ENCODE peak calls at places on chromosomes 4 and X, in nine cellular contexts. One of them, this sample, is unnamed.

GRCh38 chr4:30757357-30757756 is 37.2 kb downstream of the PCDH7 start:
- DNase-seq in BE2C: no peak
- DNase-seq in astrocyte: peak
- DNase-seq in lower lobe of right lung: no peak
- DNase-seq in astrocyte of the spinal cord: peak
- DNase-seq in heart left ventricle: no peak
- DNase-seq in cardiac fibroblast: peak
- DNase-seq in foreskin fibroblast: peak
- DNase-seq in cardiac muscle cell: peak
- DNase-seq in this sample: peak

GRCh38 chr4:41176357-41176756 is 38.0 kb downstream of the APBB2 start:
- DNase-seq in BE2C: no peak
- DNase-seq in lower lobe of right lung: no peak
- DNase-seq in cardiac muscle cell: peak
- DNase-seq in foreskin fibroblast: no peak
- DNase-seq in heart left ventricle: no peak
- DNase-seq in cardiac fibroblast: peak
- DNase-seq in astrocyte: peak
- DNase-seq in astrocyte of the spinal cord: peak
- DNase-seq in this sample: peak

GRCh38 chrX:20354505-20354904 is 87.8 kb upstream of the RPS6KA3 start:
- DNase-seq in cardiac muscle cell: no peak
- DNase-seq in lower lobe of right lung: no peak
- DNase-seq in heart left ventricle: no peak
- DNase-seq in BE2C: no peak
- DNase-seq in cardiac fibroblast: no peak
- DNase-seq in astrocyte of the spinal cord: no peak
- DNase-seq in astrocyte: no peak
- DNase-seq in foreskin fibroblast: no peak
- DNase-seq in this sample: no peak

GRCh38 chr4:186037692-186038658 is 31.0 kb upstream of the TLR3 start:
- DNase-seq in cardiac fibroblast: peak
- DNase-seq in foreskin fibroblast: peak
- DNase-seq in astrocyte: peak
- DNase-seq in cardiac muscle cell: peak
- DNase-seq in lower lobe of right lung: no peak
- DNase-seq in astrocyte of the spinal cord: peak
- DNase-seq in heart left ventricle: no peak
- DNase-seq in BE2C: peak
- DNase-seq in this sample: peak

GRCh38 chr4:87950516-87950915 is 25.0 kb upstream of the SPP1 start:
- DNase-seq in heart left ventricle: no peak
- DNase-seq in BE2C: no peak
- DNase-seq in cardiac fibroblast: no peak
- DNase-seq in astrocyte: no peak
- DNase-seq in cardiac muscle cell: no peak
- DNase-seq in astrocyte of the spinal cord: no peak
- DNase-seq in foreskin fibroblast: no peak
- DNase-seq in lower lobe of right lung: no peak
- DNase-seq in this sample: no peak

GRCh38 chr4:189124791-189125190 is 815.9 kb upstream of the FRG1 start:
- DNase-seq in cardiac muscle cell: no peak
- DNase-seq in astrocyte: no peak
- DNase-seq in astrocyte of the spinal cord: no peak
- DNase-seq in cardiac fibroblast: no peak
- DNase-seq in lower lobe of right lung: no peak
- DNase-seq in BE2C: no peak
- DNase-seq in heart left ventricle: no peak
- DNase-seq in foreskin fibroblast: no peak
- DNase-seq in this sample: no peak

GRCh38 chr4:53706422-53707032 is 115.2 kb upstream of the LNX1 start:
- DNase-seq in astrocyte: peak
- DNase-seq in lower lobe of right lung: no peak
- DNase-seq in foreskin fibroblast: peak
- DNase-seq in heart left ventricle: no peak
- DNase-seq in astrocyte of the spinal cord: peak
- DNase-seq in cardiac muscle cell: peak
- DNase-seq in cardiac fibroblast: peak
- DNase-seq in BE2C: no peak
- DNase-seq in this sample: peak

GRCh38 chrX:139120760-139121159 is 409.2 kb upstream of the FGF13 start:
- DNase-seq in heart left ventricle: no peak
- DNase-seq in foreskin fibroblast: no peak
- DNase-seq in lower lobe of right lung: no peak
- DNase-seq in astrocyte: peak
- DNase-seq in cardiac fibroblast: no peak
- DNase-seq in cardiac muscle cell: no peak
- DNase-seq in BE2C: no peak
- DNase-seq in astrocyte of the spinal cord: peak
- DNase-seq in this sample: peak

GRCh38 chrX:40009462-40009851 is 88.3 kb downstream of the BCOR start:
- DNase-seq in cardiac fibroblast: no peak
- DNase-seq in astrocyte: no peak
- DNase-seq in astrocyte of the spinal cord: no peak
- DNase-seq in cardiac muscle cell: no peak
- DNase-seq in heart left ventricle: no peak
- DNase-seq in foreskin fibroblast: no peak
- DNase-seq in BE2C: peak
- DNase-seq in lower lobe of right lung: no peak
- DNase-seq in this sample: no peak

GRCh38 chrX:150504399-150505186 is 63.8 kb upstream of the MTM1 start:
- DNase-seq in cardiac muscle cell: no peak
- DNase-seq in BE2C: no peak
- DNase-seq in cardiac fibroblast: peak
- DNase-seq in heart left ventricle: no peak
- DNase-seq in astrocyte: peak
- DNase-seq in foreskin fibroblast: peak
- DNase-seq in astrocyte of the spinal cord: peak
- DNase-seq in lower lobe of right lung: no peak
- DNase-seq in this sample: peak

GRCh38 chr4:37803348-37803973 is 23.0 kb upstream of the PGM2 start:
- DNase-seq in astrocyte of the spinal cord: peak
- DNase-seq in BE2C: no peak
- DNase-seq in heart left ventricle: no peak
- DNase-seq in lower lobe of right lung: no peak
- DNase-seq in foreskin fibroblast: peak
- DNase-seq in cardiac muscle cell: peak
- DNase-seq in astrocyte: peak
- DNase-seq in cardiac fibroblast: peak
- DNase-seq in this sample: peak

GRCh38 chr4:112894951-112895350 is 154.5 kb upstream of the ANK2 start:
- DNase-seq in cardiac fibroblast: no peak
- DNase-seq in foreskin fibroblast: no peak
- DNase-seq in heart left ventricle: no peak
- DNase-seq in lower lobe of right lung: no peak
- DNase-seq in BE2C: peak
- DNase-seq in cardiac muscle cell: no peak
- DNase-seq in astrocyte: no peak
- DNase-seq in astrocyte of the spinal cord: no peak
- DNase-seq in this sample: no peak
- H3K4me3 ChIP-seq in cardiac fibroblast: no peak
- H3K4me3 ChIP-seq in foreskin fibroblast: no peak
- H3K4me3 ChIP-seq in heart left ventricle: no peak
- H3K4me3 ChIP-seq in lower lobe of right lung: no peak
- H3K4me3 ChIP-seq in BE2C: peak
- H3K4me3 ChIP-seq in cardiac muscle cell: no peak
- H3K4me3 ChIP-seq in astrocyte: no peak
- H3K4me3 ChIP-seq in astrocyte of the spinal cord: no peak
- H3K4me3 ChIP-seq in this sample: no peak

GRCh38 chrX:8755116-8755515 is 23.2 kb upstream of the ANOS1 start:
- DNase-seq in lower lobe of right lung: no peak
- DNase-seq in astrocyte of the spinal cord: no peak
- DNase-seq in cardiac muscle cell: no peak
- DNase-seq in astrocyte: no peak
- DNase-seq in cardiac fibroblast: no peak
- DNase-seq in foreskin fibroblast: no peak
- DNase-seq in heart left ventricle: no peak
- DNase-seq in BE2C: no peak
- DNase-seq in this sample: no peak
- TF ChIP-seq CTCF in lower lobe of right lung: no peak
- TF ChIP-seq CTCF in astrocyte of the spinal cord: peak
- TF ChIP-seq CTCF in cardiac muscle cell: no peak
- TF ChIP-seq CTCF in astrocyte: peak
- TF ChIP-seq CTCF in cardiac fibroblast: no peak
- TF ChIP-seq CTCF in foreskin fibroblast: peak
- TF ChIP-seq CTCF in heart left ventricle: no peak
- TF ChIP-seq CTCF in BE2C: peak
- TF ChIP-seq CTCF in this sample: no peak

DNA sequence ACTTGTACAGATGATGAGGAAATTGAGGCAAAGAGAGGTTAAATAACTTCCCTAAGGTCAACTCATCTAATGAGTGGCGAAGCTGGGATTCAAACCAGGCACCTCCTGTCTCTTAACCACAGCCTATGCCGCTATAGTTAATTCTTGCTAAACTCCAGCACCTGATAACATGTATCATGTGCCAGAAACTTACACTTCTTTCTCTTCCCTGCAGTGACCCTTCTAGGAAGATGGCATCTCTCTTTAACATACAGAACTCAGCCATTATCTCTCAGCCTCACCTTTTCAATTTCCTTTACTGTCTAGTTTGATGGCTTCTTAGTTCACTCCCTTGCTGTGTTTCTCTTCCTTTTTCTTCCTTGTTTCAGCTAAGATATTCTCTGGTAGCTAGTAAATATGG is 2.5 kb downstream of the VBP1 start:
- DNase-seq in foreskin fibroblast: no peak
- DNase-seq in cardiac fibroblast: no peak
- DNase-seq in heart left ventricle: no peak
- DNase-seq in cardiac muscle cell: no peak
- DNase-seq in astrocyte: no peak
- DNase-seq in BE2C: no peak
- DNase-seq in astrocyte of the spinal cord: no peak
- DNase-seq in lower lobe of right lung: no peak
- DNase-seq in this sample: no peak
- H3K4me3 ChIP-seq in foreskin fibroblast: no peak
- H3K4me3 ChIP-seq in cardiac fibroblast: no peak
- H3K4me3 ChIP-seq in heart left ventricle: no peak
- H3K4me3 ChIP-seq in cardiac muscle cell: no peak
- H3K4me3 ChIP-seq in astrocyte: no peak
- H3K4me3 ChIP-seq in BE2C: no peak
- H3K4me3 ChIP-seq in astrocyte of the spinal cord: no peak
- H3K4me3 ChIP-seq in lower lobe of right lung: no peak
- H3K4me3 ChIP-seq in this sample: no peak

GRCh38 chr4:23614284-23614892 is 275.5 kb downstream of the PPARGC1A start:
- DNase-seq in cardiac fibroblast: peak
- DNase-seq in cardiac muscle cell: peak
- DNase-seq in heart left ventricle: no peak
- DNase-seq in astrocyte: peak
- DNase-seq in BE2C: peak
- DNase-seq in foreskin fibroblast: no peak
- DNase-seq in lower lobe of right lung: no peak
- DNase-seq in astrocyte of the spinal cord: peak
- DNase-seq in this sample: peak
- TF ChIP-seq CTCF in cardiac fibroblast: peak
- TF ChIP-seq CTCF in cardiac muscle cell: peak
- TF ChIP-seq CTCF in heart left ventricle: no peak
- TF ChIP-seq CTCF in astrocyte: peak
- TF ChIP-seq CTCF in BE2C: peak
- TF ChIP-seq CTCF in foreskin fibroblast: no peak
- TF ChIP-seq CTCF in lower lobe of right lung: peak
- TF ChIP-seq CTCF in astrocyte of the spinal cord: peak
- TF ChIP-seq CTCF in this sample: peak

GRCh38 chrX:129779086-129779672 is 570 bp upstream of the SASH3 start:
- DNase-seq in BE2C: no peak
- DNase-seq in foreskin fibroblast: no peak
- DNase-seq in lower lobe of right lung: no peak
- DNase-seq in heart left ventricle: no peak
- DNase-seq in astrocyte of the spinal cord: no peak
- DNase-seq in cardiac fibroblast: no peak
- DNase-seq in cardiac muscle cell: no peak
- DNase-seq in astrocyte: no peak
- DNase-seq in this sample: no peak

GRCh38 chrX:129780441-129781105 is 824 bp downstream of the SASH3 start:
- DNase-seq in astrocyte: no peak
- DNase-seq in heart left ventricle: no peak
- DNase-seq in astrocyte of the spinal cord: no peak
- DNase-seq in BE2C: no peak
- DNase-seq in lower lobe of right lung: no peak
- DNase-seq in foreskin fibroblast: no peak
- DNase-seq in cardiac muscle cell: no peak
- DNase-seq in cardiac fibroblast: no peak
- DNase-seq in this sample: no peak

GRCh38 chrX:129779747-129780146 is at the start of gene SASH3:
- DNase-seq in BE2C: no peak
- DNase-seq in cardiac fibroblast: no peak
- DNase-seq in heart left ventricle: peak
- DNase-seq in foreskin fibroblast: no peak
- DNase-seq in cardiac muscle cell: no peak
- DNase-seq in astrocyte of the spinal cord: no peak
- DNase-seq in astrocyte: no peak
- DNase-seq in lower lobe of right lung: peak
- DNase-seq in this sample: no peak

GRCh38 chrX:129773649-129774458 is 5.9 kb upstream of the SASH3 start:
- DNase-seq in astrocyte: no peak
- DNase-seq in heart left ventricle: no peak
- DNase-seq in lower lobe of right lung: no peak
- DNase-seq in astrocyte of the spinal cord: no peak
- DNase-seq in foreskin fibroblast: no peak
- DNase-seq in BE2C: no peak
- DNase-seq in cardiac fibroblast: no peak
- DNase-seq in cardiac muscle cell: no peak
- DNase-seq in this sample: no peak

DNA sequence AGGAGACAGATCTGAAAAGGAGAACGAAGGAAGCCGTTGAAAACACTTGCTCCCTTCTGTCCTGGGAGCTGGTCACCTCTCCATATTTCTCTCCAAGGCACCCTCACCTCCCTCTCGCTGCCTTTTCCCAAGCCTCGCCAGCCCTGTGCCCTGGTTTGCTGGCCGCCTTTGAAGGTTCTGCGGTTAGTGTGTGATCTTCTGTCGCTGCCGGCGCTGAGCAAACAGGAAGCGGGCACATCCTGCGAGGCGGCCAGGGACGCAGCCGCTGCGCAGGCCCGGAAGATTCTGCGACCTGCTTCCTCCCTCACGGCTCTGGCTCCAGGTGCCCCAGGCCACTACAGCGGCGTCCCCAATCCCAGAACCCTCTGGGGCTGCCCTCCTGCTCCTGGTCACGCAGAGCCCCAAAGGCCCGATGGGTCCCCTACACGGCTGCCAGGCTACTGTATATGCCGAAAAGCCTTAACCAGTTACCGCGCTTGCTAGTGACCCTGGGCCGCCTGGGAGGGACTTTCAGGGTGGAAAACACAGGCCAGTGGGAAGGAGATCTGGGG is 2.5 kb upstream of the SASH3 start:
- DNase-seq in astrocyte of the spinal cord: no peak
- DNase-seq in foreskin fibroblast: no peak
- DNase-seq in cardiac muscle cell: no peak
- DNase-seq in lower lobe of right lung: peak
- DNase-seq in BE2C: no peak
- DNase-seq in heart left ventricle: peak
- DNase-seq in cardiac fibroblast: no peak
- DNase-seq in astrocyte: no peak
- DNase-seq in this sample: no peak
- H3K4me3 ChIP-seq in astrocyte of the spinal cord: no peak
- H3K4me3 ChIP-seq in foreskin fibroblast: no peak
- H3K4me3 ChIP-seq in cardiac muscle cell: no peak
- H3K4me3 ChIP-seq in lower lobe of right lung: peak
- H3K4me3 ChIP-seq in BE2C: no peak
- H3K4me3 ChIP-seq in heart left ventricle: peak
- H3K4me3 ChIP-seq in cardiac fibroblast: no peak
- H3K4me3 ChIP-seq in astrocyte: no peak
- H3K4me3 ChIP-seq in this sample: no peak